ENCODE peak calls at places on chromosome 17, in five cellular contexts. One of them, this sample, is unnamed.

GRCh38 chr17:76137351-76138233 is 3.5 kb downstream of the FOXJ1 start:
- DNase-seq in epithelial cell of esophagus: no peak
- DNase-seq in MCF 10A: no peak
- DNase-seq in stimulated activated CD4-positive, alpha-beta T cell treated with anti-CD3 and anti-CD28 coated beads, Interleukin-1b, Interleukin-23, amount 100 ng/mL, for 24 hours: no peak
- DNase-seq in heart left ventricle: no peak
- DNase-seq in this sample: peak; percentile 80

GRCh38 chr17:181213-182163 is at the start of gene DOC2B:
- DNase-seq in epithelial cell of esophagus: peak; percentile 24
- DNase-seq in MCF 10A: no peak
- DNase-seq in stimulated activated CD4-positive, alpha-beta T cell treated with anti-CD3 and anti-CD28 coated beads, Interleukin-1b, Interleukin-23, amount 100 ng/mL, for 24 hours: peak; percentile 20
- DNase-seq in heart left ventricle: peak; percentile 80
- DNase-seq in this sample: peak; percentile 85

GRCh38 chr17:65656390-65657250 is 95.2 kb upstream of the AXIN2 start:
- DNase-seq in epithelial cell of esophagus: no peak
- DNase-seq in MCF 10A: no peak
- DNase-seq in stimulated activated CD4-positive, alpha-beta T cell treated with anti-CD3 and anti-CD28 coated beads, Interleukin-1b, Interleukin-23, amount 100 ng/mL, for 24 hours: peak; percentile 47
- DNase-seq in heart left ventricle: no peak
- DNase-seq in this sample: no peak

GRCh38 chr17:68398731-68399637 is 58.3 kb downstream of the WIPI1 start:
- DNase-seq in epithelial cell of esophagus: peak; percentile 46
- DNase-seq in MCF 10A: peak; percentile 82
- DNase-seq in stimulated activated CD4-positive, alpha-beta T cell treated with anti-CD3 and anti-CD28 coated beads, Interleukin-1b, Interleukin-23, amount 100 ng/mL, for 24 hours: no peak
- DNase-seq in heart left ventricle: no peak
- DNase-seq in this sample: peak; percentile 91

GRCh38 chr17:5840811-5841446 is 229.2 kb upstream of the WSCD1 start:
- DNase-seq in epithelial cell of esophagus: no peak
- DNase-seq in MCF 10A: no peak
- DNase-seq in stimulated activated CD4-positive, alpha-beta T cell treated with anti-CD3 and anti-CD28 coated beads, Interleukin-1b, Interleukin-23, amount 100 ng/mL, for 24 hours: no peak
- DNase-seq in heart left ventricle: no peak
- DNase-seq in this sample: peak; percentile 47

GRCh38 chr17:31308935-31309334 is 4.9 kb downstream of the EVI2B start:
- DNase-seq in epithelial cell of esophagus: no peak
- DNase-seq in MCF 10A: no peak
- DNase-seq in stimulated activated CD4-positive, alpha-beta T cell treated with anti-CD3 and anti-CD28 coated beads, Interleukin-1b, Interleukin-23, amount 100 ng/mL, for 24 hours: no peak
- DNase-seq in heart left ventricle: no peak
- DNase-seq in this sample: no peak

GRCh38 chr17:68634345-68634876 is 33.2 kb upstream of the FAM20A start:
- DNase-seq in epithelial cell of esophagus: no peak
- DNase-seq in MCF 10A: no peak
- DNase-seq in stimulated activated CD4-positive, alpha-beta T cell treated with anti-CD3 and anti-CD28 coated beads, Interleukin-1b, Interleukin-23, amount 100 ng/mL, for 24 hours: no peak
- DNase-seq in heart left ventricle: no peak
- DNase-seq in this sample: no peak

GRCh38 chr17:17077101-17077500 is 34.8 kb downstream of the MPRIP start:
- DNase-seq in epithelial cell of esophagus: no peak
- DNase-seq in MCF 10A: no peak
- DNase-seq in stimulated activated CD4-positive, alpha-beta T cell treated with anti-CD3 and anti-CD28 coated beads, Interleukin-1b, Interleukin-23, amount 100 ng/mL, for 24 hours: no peak
- DNase-seq in heart left ventricle: no peak
- DNase-seq in this sample: no peak

GRCh38 chr17:28726396-28726911 is 421 bp upstream of the TLCD1 start:
- DNase-seq in epithelial cell of esophagus: peak; percentile 66
- DNase-seq in MCF 10A: peak; percentile 67
- DNase-seq in stimulated activated CD4-positive, alpha-beta T cell treated with anti-CD3 and anti-CD28 coated beads, Interleukin-1b, Interleukin-23, amount 100 ng/mL, for 24 hours: peak; percentile 75
- DNase-seq in heart left ventricle: no peak
- DNase-seq in this sample: peak; percentile 94

GRCh38 chr17:57480438-57481196 is 224.3 kb downstream of the MSI2 start:
- DNase-seq in epithelial cell of esophagus: peak; percentile 53
- DNase-seq in MCF 10A: peak; percentile 4
- DNase-seq in stimulated activated CD4-positive, alpha-beta T cell treated with anti-CD3 and anti-CD28 coated beads, Interleukin-1b, Interleukin-23, amount 100 ng/mL, for 24 hours: no peak
- DNase-seq in heart left ventricle: no peak
- DNase-seq in this sample: no peak

GRCh38 chr17:30701498-30701989 is 122.9 kb downstream of the CRLF3 start:
- DNase-seq in epithelial cell of esophagus: no peak
- DNase-seq in MCF 10A: no peak
- DNase-seq in stimulated activated CD4-positive, alpha-beta T cell treated with anti-CD3 and anti-CD28 coated beads, Interleukin-1b, Interleukin-23, amount 100 ng/mL, for 24 hours: no peak
- DNase-seq in heart left ventricle: no peak
- DNase-seq in this sample: no peak